ENCODE peak calls at places on chromosomes 7 and 10, in four cellular contexts. P is neural progenitor cell, W is heart right ventricle, V is AG09319. Z is an unnamed sample.

GRCh38 chr7:115471891-115472290 is 550.0 kb downstream of the MDFIC start:
- DNase-seq in P (no peak), W (no peak), V (no peak), Z (no peak)

GRCh38 chr10:63264852-63265617 is 131.9 kb downstream of the NRBF2 start:
- DNase-seq in P (peak), W (no peak), V (no peak), Z (no peak)

GRCh38 chr7:76318488-76319353 is 16.2 kb downstream of the HSPB1 start:
- DNase-seq in W (peak), V (peak), P (peak), Z (peak)

GRCh38 chr7:24962418-24962962 is 17.5 kb downstream of the OSBPL3 start:
- DNase-seq in P (no peak), V (no peak), W (no peak), Z (no peak)

GRCh38 chr10:65358565-65358964 is 1567.3 kb upstream of the LRRTM3 start:
- DNase-seq in V (no peak), W (no peak), P (peak), Z (no peak)

GRCh38 chr7:43914795-43915194 is 8.4 kb upstream of the URGCP start:
- DNase-seq in P (no peak), V (no peak), W (no peak), Z (no peak)

GRCh38 chr7:118573065-118573464 is 348.6 kb downstream of the ANKRD7 start:
- DNase-seq in P (no peak), V (no peak), W (peak), Z (no peak)

GRCh38 chr10:29119374-29119773 is 169.5 kb upstream of the LYZL1 start:
- DNase-seq in W (no peak), P (peak), V (no peak), Z (no peak)

GRCh38 chr7:130359276-130359857 is 14.8 kb downstream of the CPA5 start:
- DNase-seq in W (no peak), V (no peak), P (no peak), Z (no peak)

GRCh38 chr7:151677581-151678226 is 158.0 kb upstream of the RHEB start:
- DNase-seq in V (no peak), W (no peak), P (no peak), Z (no peak)

GRCh38 chr7:100765250-100765649 is 31.9 kb downstream of the ZAN start:
- DNase-seq in V (no peak), P (no peak), W (no peak), Z (no peak)

GRCh38 chr7:46178685-46179084 is 257.6 kb upstream of the IGFBP3 start:
- DNase-seq in P (no peak), W (no peak), V (no peak), Z (no peak)

GRCh38 chr10:370222-370825 is 235.1 kb downstream of the ZMYND11 start:
- DNase-seq in W (no peak), P (no peak), V (no peak), Z (no peak)

GRCh38 chr7:131507592-131508331 is 48.7 kb downstream of the PODXL start:
- DNase-seq in W (peak), P (peak), V (no peak), Z (peak)

GRCh38 chr7:28957064-28957821 is 887 bp downstream of the TRIL start:
- DNase-seq in P (peak), V (no peak), W (peak), Z (peak)

GRCh38 chr10:50469778-50470193 is 154.0 kb downstream of the SGMS1 start:
- DNase-seq in V (no peak), P (no peak), W (no peak), Z (no peak)

GRCh38 chr7:139982927-139983925 is 79.5 kb downstream of the PARP12 start:
- DNase-seq in W (no peak), V (no peak), P (no peak), Z (no peak)

GRCh38 chr10:130808243-130808642 is 503.3 kb downstream of the TCERG1L start:
- DNase-seq in P (no peak), V (no peak), W (no peak), Z (no peak)

GRCh38 chr7:130417215-130417614 is 23.6 kb downstream of the CEP41 start:
- DNase-seq in W (no peak), V (no peak), P (no peak), Z (no peak)

GRCh38 chr10:101694056-101694673 is 805 bp downstream of the FBXW4 start:
- DNase-seq in P (peak), W (peak), V (peak), Z (peak)

GRCh38 chr10:35442592-35442991 is 106.3 kb downstream of the CCNY start:
- DNase-seq in P (no peak), W (no peak), V (no peak), Z (no peak)

GRCh38 chr10:53894145-53894544 is 906.9 kb downstream of the PCDH15 start:
- DNase-seq in V (no peak), P (no peak), W (no peak), Z (no peak)

GRCh38 chr7:158327571-158328180 is 259.9 kb downstream of the PTPRN2 start:
- DNase-seq in P (peak), W (no peak), V (no peak), Z (no peak)

GRCh38 chr10:110618206-110618605 is 25.9 kb upstream of the RBM20 start:
- DNase-seq in P (no peak), W (no peak), V (no peak), Z (no peak)

GRCh38 chr7:40177071-40177470 is 42.3 kb downstream of the SUGCT start:
- DNase-seq in V (no peak), P (no peak), W (no peak), Z (no peak)

GRCh38 chr10:60760711-60761210 is 17.5 kb upstream of the CDK1 start:
- DNase-seq in W (no peak), V (no peak), P (no peak), Z (no peak)

GRCh38 chr7:7884855-7885254 is 83.7 kb upstream of the GLCCI1 start:
- DNase-seq in P (no peak), W (no peak), V (no peak), Z (no peak)

GRCh38 chr7:84042110-84042539 is 152.5 kb downstream of the SEMA3A start:
- DNase-seq in P (peak), W (no peak), V (peak), Z (no peak)

GRCh38 chr10:80382989-80383388 is 25.4 kb upstream of the PRXL2A start:
- DNase-seq in W (no peak), P (peak), V (no peak), Z (no peak)

GRCh38 chr7:43639858-43640491 is 57.1 kb downstream of the STK17A start:
- DNase-seq in P (peak), V (peak), W (peak), Z (no peak)

GRCh38 chr7:111392976-111393762 is 169.1 kb downstream of the IMMP2L start:
- DNase-seq in P (peak), W (no peak), V (no peak), Z (no peak)

GRCh38 chr7:22393825-22394458 is 37.0 kb upstream of the RAPGEF5 start:
- DNase-seq in P (no peak), W (no peak), V (peak), Z (no peak)

Z was measured in GM06990.